ENCODE peak calls at places on chromosomes 3 and 15, in ten cellular contexts. V is D341Med, L is NCI-H1417, J is HTR-8/SVneo, F is MCF 10A, M is GM10248, Y is heart right ventricle, O is HL-60, N is anterior cingulate cortex, E is Caki2. C is an unnamed sample.

GRCh38 chr3:129892857-129893615 is 475 bp downstream of the TMCC1 start:
- DNase-seq in O (peak), J (peak), E (peak), M (peak), L (peak), N (peak), F (peak), Y (peak), V (no peak), C (peak)

GRCh38 chr15:68298882-68299381 is 21.4 kb downstream of the FEM1B start:
- DNase-seq in J (no peak), N (no peak), Y (no peak), V (no peak), O (peak), M (peak), L (no peak), E (no peak), F (no peak), C (no peak)

GRCh38 chr15:99322643-99323405 is 71.5 kb downstream of the LRRC28 start:
- DNase-seq in E (peak), F (no peak), M (no peak), V (no peak), N (no peak), O (no peak), Y (no peak), J (no peak), L (no peak), C (no peak)

GRCh38 chr3:51942603-51943450 is 664 bp downstream of the PARP3 start:
- DNase-seq in V (no peak), E (peak), O (no peak), Y (peak), F (peak), M (peak), N (no peak), J (peak), L (no peak), C (no peak)

GRCh38 chr3:171156455-171157005 is 130.0 kb upstream of the SLC2A2 start:
- DNase-seq in L (no peak), M (no peak), F (no peak), N (no peak), V (no peak), O (no peak), Y (no peak), E (peak), J (no peak), C (no peak)

GRCh38 chr15:79640206-79640605 is 208.1 kb downstream of the MINAR1 start:
- DNase-seq in O (no peak), V (no peak), F (peak), M (no peak), Y (no peak), L (no peak), E (peak), J (peak), N (no peak), C (no peak)

GRCh38 chr15:35557544-35557943 is 11.6 kb upstream of the DPH6 start:
- DNase-seq in M (no peak), V (no peak), E (peak), F (peak), N (no peak), L (no peak), J (peak), Y (no peak), O (no peak), C (no peak)

GRCh38 chr3:81216192-81216591 is 545.3 kb downstream of the GBE1 start:
- DNase-seq in N (no peak), M (no peak), L (no peak), Y (no peak), E (peak), J (peak), O (no peak), V (no peak), F (peak), C (no peak)

GRCh38 chr15:29860872-29861271 is 38.6 kb upstream of the TJP1 start:
- DNase-seq in O (no peak), Y (no peak), F (peak), V (no peak), M (no peak), N (no peak), E (no peak), L (no peak), J (no peak), C (no peak)

GRCh38 chr3:185822221-185822956 is 2.5 kb downstream of the IGF2BP2 start:
- DNase-seq in L (no peak), M (no peak), O (no peak), J (no peak), Y (no peak), V (no peak), E (peak), N (no peak), F (peak), C (no peak)

GRCh38 chr15:32718822-32719716 is 1.3 kb downstream of the GREM1 start:
- DNase-seq in Y (no peak), E (no peak), F (no peak), O (no peak), L (no peak), V (peak), M (no peak), J (peak), N (no peak), C (no peak)

GRCh38 chr3:7275396-7275795 is 414.5 kb downstream of the GRM7 start:
- DNase-seq in N (no peak), L (no peak), O (no peak), F (no peak), Y (no peak), M (no peak), V (no peak), J (no peak), E (no peak), C (no peak)

GRCh38 chr3:194315965-194316361 is 35.2 kb downstream of the CPN2 start:
- DNase-seq in O (no peak), Y (no peak), E (no peak), L (no peak), M (no peak), F (peak), J (no peak), N (no peak), V (no peak), C (peak)

GRCh38 chr15:68010366-68010765 is 43.7 kb upstream of the PIAS1 start:
- DNase-seq in V (no peak), N (no peak), O (no peak), E (no peak), M (no peak), F (no peak), L (no peak), Y (no peak), J (no peak), C (no peak)

GRCh38 chr15:47289667-47290066 is 427.6 kb upstream of the SEMA6D start:
- DNase-seq in V (no peak), J (no peak), O (no peak), M (no peak), E (no peak), Y (no peak), L (no peak), F (no peak), N (no peak), C (no peak)

GRCh38 chr3:33826688-33827087 is 28.3 kb downstream of the PDCD6IP start:
- DNase-seq in V (no peak), Y (no peak), F (no peak), M (no peak), N (no peak), O (no peak), L (no peak), E (no peak), J (no peak), C (no peak)

GRCh38 chr15:50145451-50145872 is 26.4 kb upstream of the ATP8B4 start:
- DNase-seq in J (peak), F (peak), N (no peak), L (peak), E (peak), O (no peak), Y (no peak), M (no peak), V (peak), C (peak)

GRCh38 chr3:5188419-5189405 is 1.2 kb downstream of the EDEM1 start:
- DNase-seq in J (no peak), L (no peak), E (peak), M (no peak), F (peak), O (peak), V (peak), Y (no peak), N (no peak), C (peak)

GRCh38 chr3:149020839-149021252 is 29.5 kb downstream of the GYG1 start:
- DNase-seq in J (no peak), N (no peak), M (no peak), F (no peak), V (no peak), O (no peak), Y (no peak), E (no peak), L (no peak), C (peak)

GRCh38 chr15:101114146-101114545 is 137.7 kb downstream of the CHSY1 start:
- DNase-seq in V (no peak), Y (no peak), N (no peak), L (no peak), M (no peak), F (no peak), E (no peak), J (no peak), O (no peak), C (no peak)

GRCh38 chr3:18394384-18394995 is 30.6 kb downstream of the SATB1 start:
- DNase-seq in M (no peak), F (no peak), V (no peak), O (no peak), J (no peak), E (no peak), N (no peak), L (no peak), Y (no peak), C (no peak)

GRCh38 chr3:160697628-160698382 is 20.8 kb downstream of the ARL14 start:
- DNase-seq in E (no peak), V (no peak), L (no peak), O (no peak), Y (no peak), N (no peak), M (no peak), F (peak), J (peak), C (peak)

GRCh38 chr3:168653255-168653654 is 557.5 kb upstream of the GOLIM4 start:
- DNase-seq in Y (no peak), E (no peak), O (no peak), L (no peak), F (no peak), M (no peak), V (no peak), J (no peak), N (no peak), C (no peak)

GRCh38 chr3:29050155-29050554 is 230.7 kb upstream of the RBMS3 start:
- DNase-seq in N (no peak), Y (no peak), M (no peak), O (no peak), F (no peak), J (no peak), V (no peak), L (no peak), E (no peak), C (no peak)

GRCh38 chr3:10281951-10282350 is 10.8 kb downstream of the GHRL start:
- DNase-seq in F (no peak), N (no peak), V (no peak), L (no peak), M (no peak), E (peak), J (no peak), O (no peak), Y (no peak), C (no peak)

GRCh38 chr15:70266412-70267089 is 168.8 kb upstream of the TLE3 start:
- DNase-seq in N (peak), J (no peak), L (no peak), F (peak), O (peak), V (no peak), E (peak), M (no peak), Y (peak), C (no peak)

GRCh38 chr3:176906046-176906905 is 291.0 kb downstream of the TBL1XR1 start:
- DNase-seq in Y (no peak), V (no peak), E (peak), M (no peak), N (no peak), F (peak), L (no peak), J (peak), O (no peak), C (peak)

GRCh38 chr3:166100710-166101109 is 263.5 kb upstream of the BCHE start:
- DNase-seq in L (no peak), V (no peak), O (no peak), J (no peak), M (no peak), N (no peak), E (no peak), Y (no peak), F (no peak), C (no peak)

GRCh38 chr15:89628301-89628700 is 27.0 kb downstream of the KIF7 start:
- DNase-seq in Y (no peak), J (no peak), M (peak), N (no peak), F (no peak), V (peak), O (no peak), E (no peak), L (no peak), C (no peak)

GRCh38 chr15:48332642-48333034 is 1.4 kb downstream of the DUT start:
- DNase-seq in Y (no peak), F (no peak), V (no peak), J (no peak), N (no peak), E (no peak), M (no peak), O (no peak), L (no peak), C (no peak)

GRCh38 chr3:139564290-139564861 is 24.8 kb upstream of the RBP1 start:
- DNase-seq in O (peak), L (peak), E (peak), J (no peak), N (no peak), M (no peak), F (peak), Y (no peak), V (peak), C (peak)

GRCh38 chr15:83066761-83067637 is at the start of gene BTBD1:
- DNase-seq in J (peak), F (peak), N (peak), V (peak), E (peak), M (peak), Y (peak), L (peak), O (peak), C (peak)